ENCODE peak calls at places on chromosomes 16 and 17, in four cellular contexts. One of them, this sample, is unnamed.

GRCh38 chr17:35879748-35880654 is at the start of gene CCL5:
- DNase-seq in Peyer's patch: peak
- DNase-seq in heart right ventricle: no peak
- DNase-seq in naive thymus-derived CD8-positive, alpha-beta T cell: no peak
- DNase-seq in this sample: peak

GRCh38 chr16:70759666-70760065 is 41.3 kb downstream of the VAC14 start:
- DNase-seq in naive thymus-derived CD8-positive, alpha-beta T cell: no peak
- DNase-seq in heart right ventricle: no peak
- DNase-seq in Peyer's patch: no peak
- DNase-seq in this sample: no peak

GRCh38 chr17:33475594-33475993 is 182.5 kb upstream of the ASIC2 start:
- DNase-seq in naive thymus-derived CD8-positive, alpha-beta T cell: no peak
- DNase-seq in heart right ventricle: no peak
- DNase-seq in Peyer's patch: no peak
- DNase-seq in this sample: no peak

GRCh38 chr17:41975099-41976083 is 8.8 kb downstream of the CNP start:
- DNase-seq in naive thymus-derived CD8-positive, alpha-beta T cell: no peak
- DNase-seq in Peyer's patch: no peak
- DNase-seq in heart right ventricle: no peak
- DNase-seq in this sample: no peak

GRCh38 chr17:36938566-36939058 is 1.3 kb downstream of the LHX1 start:
- DNase-seq in Peyer's patch: no peak
- DNase-seq in naive thymus-derived CD8-positive, alpha-beta T cell: no peak
- DNase-seq in heart right ventricle: no peak
- DNase-seq in this sample: no peak

GRCh38 chr17:46995841-46996571 is 17.0 kb upstream of the RPRML start:
- DNase-seq in naive thymus-derived CD8-positive, alpha-beta T cell: no peak
- DNase-seq in heart right ventricle: no peak
- DNase-seq in Peyer's patch: no peak
- DNase-seq in this sample: no peak

GRCh38 chr16:2090819-2091721 is 43.3 kb downstream of the TSC2 start:
- DNase-seq in naive thymus-derived CD8-positive, alpha-beta T cell: no peak
- DNase-seq in heart right ventricle: peak
- DNase-seq in Peyer's patch: peak
- DNase-seq in this sample: peak

GRCh38 chr16:47753620-47754019 is 292.5 kb downstream of the PHKB start:
- DNase-seq in Peyer's patch: no peak
- DNase-seq in naive thymus-derived CD8-positive, alpha-beta T cell: no peak
- DNase-seq in heart right ventricle: no peak
- DNase-seq in this sample: no peak

GRCh38 chr16:49148410-49148809 is 133.2 kb downstream of the CBLN1 start:
- DNase-seq in Peyer's patch: no peak
- DNase-seq in heart right ventricle: no peak
- DNase-seq in naive thymus-derived CD8-positive, alpha-beta T cell: no peak
- DNase-seq in this sample: no peak

GRCh38 chr17:68457539-68458259 is 403 bp upstream of the WIPI1 start:
- DNase-seq in heart right ventricle: peak
- DNase-seq in naive thymus-derived CD8-positive, alpha-beta T cell: peak
- DNase-seq in Peyer's patch: peak
- DNase-seq in this sample: peak

GRCh38 chr16:85649411-85649977 is 36.4 kb downstream of the GSE1 start:
- DNase-seq in Peyer's patch: no peak
- DNase-seq in heart right ventricle: no peak
- DNase-seq in naive thymus-derived CD8-positive, alpha-beta T cell: no peak
- DNase-seq in this sample: no peak

GRCh38 chr17:60256174-60256573 is 106.4 kb downstream of the CA4 start:
- DNase-seq in naive thymus-derived CD8-positive, alpha-beta T cell: no peak
- DNase-seq in heart right ventricle: no peak
- DNase-seq in Peyer's patch: no peak
- DNase-seq in this sample: no peak

GRCh38 chr16:75648265-75649076 is 898 bp downstream of the TERF2IP start:
- DNase-seq in Peyer's patch: peak
- DNase-seq in heart right ventricle: peak
- DNase-seq in naive thymus-derived CD8-positive, alpha-beta T cell: peak
- DNase-seq in this sample: peak

GRCh38 chr17:9421525-9421924 is 154.1 kb downstream of the STX8 start:
- DNase-seq in Peyer's patch: no peak
- DNase-seq in naive thymus-derived CD8-positive, alpha-beta T cell: no peak
- DNase-seq in heart right ventricle: no peak
- DNase-seq in this sample: no peak

GRCh38 chr16:10183606-10183959 is 1.4 kb upstream of the GRIN2A start:
- DNase-seq in heart right ventricle: no peak
- DNase-seq in Peyer's patch: no peak
- DNase-seq in naive thymus-derived CD8-positive, alpha-beta T cell: no peak
- DNase-seq in this sample: no peak

GRCh38 chr16:48384305-48384981 is 770 bp downstream of the SIAH1 start:
- DNase-seq in naive thymus-derived CD8-positive, alpha-beta T cell: peak
- DNase-seq in heart right ventricle: peak
- DNase-seq in Peyer's patch: peak
- DNase-seq in this sample: peak

GRCh38 chr17:20280832-20281231 is 186.5 kb downstream of the LGALS9B start:
- DNase-seq in naive thymus-derived CD8-positive, alpha-beta T cell: no peak
- DNase-seq in Peyer's patch: no peak
- DNase-seq in heart right ventricle: no peak
- DNase-seq in this sample: peak

GRCh38 chr16:83116274-83116892 is 489.6 kb downstream of the CDH13 start:
- DNase-seq in heart right ventricle: no peak
- DNase-seq in Peyer's patch: no peak
- DNase-seq in naive thymus-derived CD8-positive, alpha-beta T cell: no peak
- DNase-seq in this sample: no peak

GRCh38 chr17:2094891-2095535 is 40.1 kb downstream of the HIC1 start:
- DNase-seq in Peyer's patch: peak
- DNase-seq in heart right ventricle: peak
- DNase-seq in naive thymus-derived CD8-positive, alpha-beta T cell: no peak
- DNase-seq in this sample: no peak

GRCh38 chr17:5031365-5032082 is 3.7 kb downstream of the SLC52A1 start:
- DNase-seq in Peyer's patch: peak
- DNase-seq in naive thymus-derived CD8-positive, alpha-beta T cell: peak
- DNase-seq in heart right ventricle: peak
- DNase-seq in this sample: peak

GRCh38 chr17:74307984-74308773 is 17.8 kb upstream of the KIF19 start:
- DNase-seq in heart right ventricle: peak
- DNase-seq in Peyer's patch: no peak
- DNase-seq in naive thymus-derived CD8-positive, alpha-beta T cell: no peak
- DNase-seq in this sample: no peak

GRCh38 chr16:85422374-85423185 is 190.5 kb upstream of the GSE1 start:
- DNase-seq in naive thymus-derived CD8-positive, alpha-beta T cell: no peak
- DNase-seq in Peyer's patch: peak
- DNase-seq in heart right ventricle: no peak
- DNase-seq in this sample: no peak

GRCh38 chr16:796296-797119 is 4.0 kb downstream of the GNG13 start:
- DNase-seq in naive thymus-derived CD8-positive, alpha-beta T cell: no peak
- DNase-seq in heart right ventricle: no peak
- DNase-seq in Peyer's patch: no peak
- DNase-seq in this sample: no peak

GRCh38 chr17:82320140-82320840 is 2.9 kb upstream of the CD7 start:
- DNase-seq in naive thymus-derived CD8-positive, alpha-beta T cell: no peak
- DNase-seq in Peyer's patch: no peak
- DNase-seq in heart right ventricle: no peak
- DNase-seq in this sample: no peak